ENCODE peak calls at places on chromosomes 13 and 19, in eight cellular contexts. One of them, this sample, is unnamed.

GRCh38 chr13:79398169-79398568 is 7.9 kb downstream of the RBM26 start:
- DNase-seq in uterus: no peak
- DNase-seq in left ventricle myocardium inferior: no peak
- DNase-seq in IMR-90: no peak
- DNase-seq in tibial nerve: no peak
- DNase-seq in Peyer's patch: no peak
- DNase-seq in Caco-2: no peak
- DNase-seq in mucosa of descending colon: no peak
- DNase-seq in this sample: no peak

GRCh38 chr13:28337196-28338045 is 157.5 kb downstream of the FLT1 start:
- DNase-seq in Peyer's patch: no peak
- DNase-seq in mucosa of descending colon: no peak
- DNase-seq in uterus: no peak
- DNase-seq in left ventricle myocardium inferior: no peak
- DNase-seq in Caco-2: no peak
- DNase-seq in IMR-90: peak; percentile 89
- DNase-seq in tibial nerve: no peak
- DNase-seq in this sample: no peak

GRCh38 chr13:61463027-61463426 is 47.4 kb upstream of the PCDH20 start:
- DNase-seq in Peyer's patch: no peak
- DNase-seq in uterus: no peak
- DNase-seq in left ventricle myocardium inferior: no peak
- DNase-seq in tibial nerve: no peak
- DNase-seq in Caco-2: no peak
- DNase-seq in mucosa of descending colon: no peak
- DNase-seq in IMR-90: no peak
- DNase-seq in this sample: no peak

GRCh38 chr13:112187527-112188297 is 120.8 kb downstream of the SOX1 start:
- DNase-seq in tibial nerve: no peak
- DNase-seq in left ventricle myocardium inferior: no peak
- DNase-seq in Peyer's patch: peak; percentile 24
- DNase-seq in uterus: no peak
- DNase-seq in IMR-90: no peak
- DNase-seq in Caco-2: no peak
- DNase-seq in mucosa of descending colon: no peak
- DNase-seq in this sample: no peak

GRCh38 chr13:59263531-59263930 is 900.2 kb downstream of the DIAPH3 start:
- DNase-seq in uterus: no peak
- DNase-seq in left ventricle myocardium inferior: no peak
- DNase-seq in Caco-2: no peak
- DNase-seq in tibial nerve: no peak
- DNase-seq in IMR-90: no peak
- DNase-seq in Peyer's patch: no peak
- DNase-seq in mucosa of descending colon: no peak
- DNase-seq in this sample: no peak

GRCh38 chr13:78323848-78324247 is 279.5 kb downstream of the POU4F1 start:
- DNase-seq in Peyer's patch: no peak
- DNase-seq in left ventricle myocardium inferior: no peak
- DNase-seq in tibial nerve: no peak
- DNase-seq in uterus: no peak
- DNase-seq in mucosa of descending colon: no peak
- DNase-seq in IMR-90: no peak
- DNase-seq in Caco-2: no peak
- DNase-seq in this sample: peak; percentile 6

GRCh38 chr19:5977785-5978605 is at the start of gene RANBP3:
- DNase-seq in tibial nerve: peak; percentile 95
- DNase-seq in mucosa of descending colon: peak; percentile 98
- DNase-seq in Peyer's patch: peak; percentile 100
- DNase-seq in left ventricle myocardium inferior: peak; percentile 99
- DNase-seq in Caco-2: peak; percentile 98
- DNase-seq in IMR-90: peak; percentile 99
- DNase-seq in uterus: peak; percentile 98
- DNase-seq in this sample: peak; percentile 99

GRCh38 chr19:11377756-11378155 is 3.3 kb downstream of the SWSAP1 start:
- DNase-seq in Caco-2: no peak
- DNase-seq in left ventricle myocardium inferior: no peak
- DNase-seq in IMR-90: peak; percentile 37
- DNase-seq in mucosa of descending colon: no peak
- DNase-seq in Peyer's patch: no peak
- DNase-seq in tibial nerve: no peak
- DNase-seq in uterus: no peak
- DNase-seq in this sample: no peak

GRCh38 chr13:93289842-93290241 is 63.2 kb downstream of the GPC6 start:
- DNase-seq in uterus: no peak
- DNase-seq in Caco-2: no peak
- DNase-seq in IMR-90: no peak
- DNase-seq in tibial nerve: no peak
- DNase-seq in mucosa of descending colon: no peak
- DNase-seq in left ventricle myocardium inferior: no peak
- DNase-seq in Peyer's patch: no peak
- DNase-seq in this sample: no peak

GRCh38 chr19:16429066-16429758 is 42.6 kb downstream of the EPS15L1 start:
- DNase-seq in tibial nerve: no peak
- DNase-seq in Caco-2: no peak
- DNase-seq in left ventricle myocardium inferior: peak; percentile 80
- DNase-seq in Peyer's patch: no peak
- DNase-seq in IMR-90: no peak
- DNase-seq in uterus: no peak
- DNase-seq in mucosa of descending colon: no peak
- DNase-seq in this sample: no peak

GRCh38 chr13:30681489-30682242 is 53.7 kb upstream of the ALOX5AP start:
- DNase-seq in tibial nerve: no peak
- DNase-seq in Caco-2: no peak
- DNase-seq in mucosa of descending colon: no peak
- DNase-seq in left ventricle myocardium inferior: no peak
- DNase-seq in IMR-90: peak; percentile 80
- DNase-seq in uterus: no peak
- DNase-seq in Peyer's patch: no peak
- DNase-seq in this sample: no peak

GRCh38 chr19:42634409-42635232 is 39.9 kb upstream of the CEACAM8 start:
- DNase-seq in uterus: no peak
- DNase-seq in left ventricle myocardium inferior: no peak
- DNase-seq in mucosa of descending colon: peak; percentile 41
- DNase-seq in tibial nerve: no peak
- DNase-seq in Caco-2: peak; percentile 69
- DNase-seq in Peyer's patch: no peak
- DNase-seq in IMR-90: peak; percentile 20
- DNase-seq in this sample: peak; percentile 3

GRCh38 chr19:10379880-10380310 is 477 bp downstream of the TYK2 start:
- DNase-seq in left ventricle myocardium inferior: no peak
- DNase-seq in tibial nerve: no peak
- DNase-seq in Caco-2: no peak
- DNase-seq in uterus: no peak
- DNase-seq in Peyer's patch: no peak
- DNase-seq in IMR-90: no peak
- DNase-seq in mucosa of descending colon: no peak
- DNase-seq in this sample: no peak

GRCh38 chr19:41883463-41883820 is 458 bp downstream of the ARHGEF1 start:
- DNase-seq in uterus: no peak
- DNase-seq in IMR-90: no peak
- DNase-seq in Peyer's patch: no peak
- DNase-seq in tibial nerve: no peak
- DNase-seq in left ventricle myocardium inferior: no peak
- DNase-seq in mucosa of descending colon: no peak
- DNase-seq in Caco-2: no peak
- DNase-seq in this sample: no peak

GRCh38 chr19:52336117-52336811 is at the start of gene ZNF610:
- DNase-seq in Peyer's patch: peak; percentile 94
- DNase-seq in Caco-2: peak; percentile 67
- DNase-seq in left ventricle myocardium inferior: peak; percentile 92
- DNase-seq in uterus: peak; percentile 90
- DNase-seq in mucosa of descending colon: peak; percentile 93
- DNase-seq in IMR-90: peak; percentile 88
- DNase-seq in tibial nerve: peak; percentile 76
- DNase-seq in this sample: peak; percentile 88

GRCh38 chr13:84192125-84192524 is 309.9 kb upstream of the SLITRK1 start:
- DNase-seq in left ventricle myocardium inferior: no peak
- DNase-seq in mucosa of descending colon: no peak
- DNase-seq in Caco-2: no peak
- DNase-seq in uterus: no peak
- DNase-seq in IMR-90: peak; percentile 76
- DNase-seq in Peyer's patch: no peak
- DNase-seq in tibial nerve: no peak
- DNase-seq in this sample: no peak

GRCh38 chr13:112680741-112681360 is 9.0 kb upstream of the ATP11A start:
- DNase-seq in IMR-90: no peak
- DNase-seq in Peyer's patch: no peak
- DNase-seq in uterus: no peak
- DNase-seq in tibial nerve: no peak
- DNase-seq in mucosa of descending colon: no peak
- DNase-seq in left ventricle myocardium inferior: no peak
- DNase-seq in Caco-2: no peak
- DNase-seq in this sample: no peak

GRCh38 chr13:33119886-33120543 is 103.8 kb downstream of the KL start:
- DNase-seq in tibial nerve: no peak
- DNase-seq in IMR-90: peak; percentile 39
- DNase-seq in Peyer's patch: no peak
- DNase-seq in Caco-2: no peak
- DNase-seq in mucosa of descending colon: no peak
- DNase-seq in left ventricle myocardium inferior: no peak
- DNase-seq in uterus: no peak
- DNase-seq in this sample: no peak

GRCh38 chr13:88142653-88143052 is 471.5 kb downstream of the SLITRK5 start:
- DNase-seq in IMR-90: no peak
- DNase-seq in Caco-2: no peak
- DNase-seq in left ventricle myocardium inferior: no peak
- DNase-seq in Peyer's patch: no peak
- DNase-seq in mucosa of descending colon: no peak
- DNase-seq in tibial nerve: no peak
- DNase-seq in uterus: no peak
- DNase-seq in this sample: no peak

GRCh38 chr19:45103200-45103624 is 10.2 kb downstream of the PPP1R37 start:
- DNase-seq in left ventricle myocardium inferior: peak; percentile 29
- DNase-seq in Peyer's patch: peak; percentile 74
- DNase-seq in mucosa of descending colon: no peak
- DNase-seq in Caco-2: no peak
- DNase-seq in uterus: no peak
- DNase-seq in tibial nerve: no peak
- DNase-seq in IMR-90: no peak
- DNase-seq in this sample: no peak
- H3K4me1 ChIP-seq in left ventricle myocardium inferior: peaks cover 68% of the 10 kb centered on the region
- H3K4me1 ChIP-seq in Peyer's patch: peaks cover 22% of the 10 kb centered on the region
- H3K4me1 ChIP-seq in mucosa of descending colon: peaks cover 26% of the 10 kb centered on the region
- H3K4me1 ChIP-seq in Caco-2: peaks cover 37% of the 10 kb centered on the region
- H3K4me1 ChIP-seq in uterus: peaks cover 16% of the 10 kb centered on the region
- H3K4me1 ChIP-seq in tibial nerve: peaks cover 19% of the 10 kb centered on the region
- H3K4me1 ChIP-seq in IMR-90: peaks cover 32% of the 10 kb centered on the region
- H3K4me1 ChIP-seq in this sample: peaks cover 27% of the 10 kb centered on the region

DNA sequence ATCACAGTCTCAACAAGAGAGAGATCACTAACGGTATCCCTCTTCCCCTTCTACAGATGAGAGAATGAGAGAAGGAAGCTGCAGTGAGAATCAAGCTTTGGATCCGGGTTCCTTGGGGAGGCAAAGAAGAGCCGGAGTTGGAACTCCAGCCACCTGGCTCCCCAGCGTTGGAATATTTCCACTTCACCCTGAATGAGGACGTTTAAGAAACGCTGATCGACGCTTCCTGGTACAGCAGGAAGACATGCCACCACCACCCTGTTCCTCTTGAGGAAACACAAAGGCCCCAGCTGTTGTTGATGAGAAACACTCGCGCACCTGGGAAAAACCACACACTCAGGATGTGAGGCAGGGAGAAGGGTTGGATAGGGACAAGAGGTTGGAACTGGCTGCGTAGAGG is 11.3 kb upstream of the CACNG8 start:
- DNase-seq in left ventricle myocardium inferior: no peak
- DNase-seq in tibial nerve: no peak
- DNase-seq in Peyer's patch: no peak
- DNase-seq in Caco-2: no peak
- DNase-seq in uterus: no peak
- DNase-seq in IMR-90: no peak
- DNase-seq in mucosa of descending colon: no peak
- DNase-seq in this sample: no peak
- H3K9me3 ChIP-seq in left ventricle myocardium inferior: no peaks in the 10 kb centered on the region
- H3K9me3 ChIP-seq in tibial nerve: no peaks in the 10 kb centered on the region
- H3K9me3 ChIP-seq in Peyer's patch: no peaks in the 10 kb centered on the region
- H3K9me3 ChIP-seq in Caco-2: no peaks in the 10 kb centered on the region
- H3K9me3 ChIP-seq in uterus: no peaks in the 10 kb centered on the region
- H3K9me3 ChIP-seq in IMR-90: no peaks in the 10 kb centered on the region
- H3K9me3 ChIP-seq in mucosa of descending colon: no peaks in the 10 kb centered on the region
- H3K9me3 ChIP-seq in this sample: no peaks in the 10 kb centered on the region

DNA sequence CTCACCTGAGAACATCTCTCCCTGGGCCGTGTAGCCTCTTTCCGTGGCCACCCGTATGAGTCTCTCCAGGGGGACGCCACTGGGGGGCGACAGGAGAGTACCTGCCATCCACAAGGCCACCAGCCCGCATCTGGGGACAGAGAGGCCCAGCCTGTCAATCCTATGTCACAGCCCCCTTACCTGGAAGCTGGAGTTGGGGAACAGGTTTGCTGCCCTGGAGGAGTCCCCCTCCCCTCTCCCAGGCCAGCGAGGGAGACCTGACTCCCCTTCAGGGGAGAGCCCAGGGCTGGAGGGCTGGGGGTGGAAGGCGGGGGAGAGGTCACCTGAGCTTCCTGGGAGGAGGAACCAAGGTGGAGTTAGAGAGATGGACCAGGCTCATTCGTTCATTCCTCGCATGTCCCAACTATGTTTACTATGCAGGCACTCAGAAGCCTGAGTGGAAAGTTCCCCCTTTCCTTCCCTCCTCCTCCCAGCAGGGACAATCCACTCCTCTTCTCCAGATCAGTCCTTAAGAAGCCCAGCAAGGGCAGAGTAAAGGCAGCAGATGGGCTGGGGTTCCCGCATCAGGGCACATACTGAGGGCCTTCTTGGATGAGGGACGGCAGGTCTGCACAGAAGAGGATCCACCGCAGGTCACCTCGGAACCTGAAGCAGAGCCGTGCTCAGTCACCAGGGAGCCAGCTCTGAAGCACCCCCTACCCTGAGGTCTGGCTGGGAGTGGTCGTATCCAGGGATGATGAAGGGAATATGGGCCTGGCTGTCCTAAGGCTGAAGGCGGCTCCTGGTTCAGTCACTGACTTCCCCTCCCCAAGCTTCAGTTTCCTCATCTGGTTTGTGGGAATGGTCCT is 5.5 kb downstream of the ACTMAP start:
- DNase-seq in IMR-90: no peak
- DNase-seq in uterus: no peak
- DNase-seq in Peyer's patch: no peak
- DNase-seq in tibial nerve: no peak
- DNase-seq in Caco-2: peak; percentile 75
- DNase-seq in left ventricle myocardium inferior: no peak
- DNase-seq in mucosa of descending colon: no peak
- DNase-seq in this sample: no peak
- H3K4me3 ChIP-seq in IMR-90: no peak overlapping the region
- H3K4me3 ChIP-seq in uterus: no peak overlapping the region
- H3K4me3 ChIP-seq in Peyer's patch: no peak overlapping the region
- H3K4me3 ChIP-seq in tibial nerve: no peak overlapping the region
- H3K4me3 ChIP-seq in Caco-2: no peak overlapping the region
- H3K4me3 ChIP-seq in left ventricle myocardium inferior: no peak overlapping the region
- H3K4me3 ChIP-seq in mucosa of descending colon: no peak overlapping the region
- H3K4me3 ChIP-seq in this sample: no peak overlapping the region

DNA sequence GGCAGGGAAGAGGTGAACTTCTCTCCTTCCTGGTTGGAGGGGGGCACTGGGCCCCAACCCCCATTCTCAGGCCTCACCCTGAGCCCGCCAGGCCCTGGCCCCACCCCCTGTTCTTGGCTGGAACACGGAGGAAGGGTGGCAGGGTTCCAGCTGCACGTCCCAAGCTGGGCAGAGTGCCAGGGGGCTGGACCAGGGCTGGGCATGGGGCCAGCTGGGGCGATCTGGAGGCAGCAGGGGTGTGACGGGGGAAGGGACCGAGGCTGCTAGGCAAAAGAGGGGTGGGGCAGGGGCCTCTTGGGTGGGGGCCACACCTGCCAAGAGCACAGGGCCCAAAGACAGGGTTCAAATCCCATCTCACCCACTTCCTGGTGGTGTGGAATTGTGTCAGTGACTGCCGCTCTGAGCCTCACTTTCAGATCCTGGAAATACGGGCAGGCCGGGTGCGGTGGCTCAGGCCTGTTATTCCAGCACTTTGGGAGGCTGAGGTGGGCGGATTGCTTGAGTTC is 2.2 kb downstream of the HIF3A start:
- DNase-seq in IMR-90: peak; percentile 50
- DNase-seq in uterus: peak; percentile 98
- DNase-seq in left ventricle myocardium inferior: peak; percentile 98
- DNase-seq in Caco-2: no peak
- DNase-seq in mucosa of descending colon: peak; percentile 97
- DNase-seq in tibial nerve: peak; percentile 97
- DNase-seq in Peyer's patch: peak; percentile 94
- DNase-seq in this sample: peak; percentile 95
- H3K4me1 ChIP-seq in IMR-90: peaks cover 6% of the 10 kb centered on the region
- H3K4me1 ChIP-seq in uterus: peaks cover 22% of the 10 kb centered on the region
- H3K4me1 ChIP-seq in left ventricle myocardium inferior: peaks cover 69% of the 10 kb centered on the region
- H3K4me1 ChIP-seq in Caco-2: peaks cover 26% of the 10 kb centered on the region
- H3K4me1 ChIP-seq in mucosa of descending colon: peaks cover 55% of the 10 kb centered on the region
- H3K4me1 ChIP-seq in tibial nerve: peaks cover 47% of the 10 kb centered on the region
- H3K4me1 ChIP-seq in Peyer's patch: peaks cover 6% of the 10 kb centered on the region
- H3K4me1 ChIP-seq in this sample: peaks cover 4% of the 10 kb centered on the region

This sample was measured in small intestine.